ENCODE peak calls at places on chromosome 2, in seven cellular contexts. Z, S, O, F, R, W and Q are unnamed samples.

GRCh38 chr2:213834331-213834730 is 550.1 kb downstream of the SPAG16 start:
- DNase-seq in Z (no peak), O (peak; percentile 67), R (peak; percentile 93), S (peak; percentile 82), F (no peak), W (peak; percentile 63), Q (no peak)

GRCh38 chr2:96737831-96738230 is 2.0 kb downstream of the LMAN2L start:
- DNase-seq in S (no peak), O (no peak), Z (no peak), W (no peak), R (no peak), F (no peak), Q (no peak)

GRCh38 chr2:97774425-97774824 is 61.0 kb downstream of the ZAP70 start:
- DNase-seq in W (no peak), O (no peak), S (peak; percentile 19), R (no peak), F (no peak), Z (no peak), Q (peak; percentile 3)

GRCh38 chr2:240309214-240309613 is 126.2 kb upstream of the GPC1 start:
- DNase-seq in W (no peak), F (no peak), Z (no peak), O (no peak), R (no peak), S (no peak), Q (no peak)

GRCh38 chr2:159064446-159065301 is 96.2 kb downstream of the TANC1 start:
- DNase-seq in R (peak; percentile 41), W (peak; percentile 38), F (no peak), Z (no peak), O (peak; percentile 42), S (peak; percentile 60), Q (peak; percentile 64)

GRCh38 chr2:85794491-85795121 is 40.8 kb downstream of the ATOH8 start:
- DNase-seq in O (no peak), F (no peak), W (no peak), Z (peak; percentile 75), R (no peak), S (no peak), Q (no peak)

GRCh38 chr2:238202326-238203103 is 980 bp downstream of the ILKAP start:
- DNase-seq in F (no peak), Z (no peak), W (peak; percentile 36), R (peak; percentile 26), S (peak; percentile 18), O (peak; percentile 13), Q (no peak)

GRCh38 chr2:174485763-174486613 is 841 bp downstream of the GPR155 start:
- DNase-seq in O (no peak), R (peak; percentile 35), F (no peak), W (peak; percentile 64), S (no peak), Z (peak; percentile 77), Q (peak; percentile 71)

GRCh38 chr2:217709496-217710217 is 293.1 kb downstream of the TNS1 start:
- DNase-seq in F (no peak), O (no peak), S (no peak), Z (no peak), R (peak; percentile 84), W (no peak), Q (no peak)